ENCODE peak calls at places on chromosomes 5 and 9, in five cellular contexts. One of them, this sample, is unnamed.
A peak's percentile ranks its signal among the peaks of the same experiment; 100 is the strongest.

GRCh38 chr9:26264709-26265601 is 586.7 kb upstream of the TUSC1 start:
- DNase-seq in endothelial cell of umbilical vein: peak; percentile 51
- DNase-seq in PC-3: peak; percentile 93
- DNase-seq in CD8-positive, alpha-beta T cell: no peak
- DNase-seq in astrocyte: peak; percentile 97
- DNase-seq in this sample: no peak

GRCh38 chr9:110810251-110810976 is 141.8 kb downstream of the MUSK start:
- DNase-seq in endothelial cell of umbilical vein: no peak
- DNase-seq in PC-3: no peak
- DNase-seq in CD8-positive, alpha-beta T cell: no peak
- DNase-seq in astrocyte: no peak
- DNase-seq in this sample: no peak

GRCh38 chr5:171295801-171296200 is 13.2 kb upstream of the TLX3 start:
- DNase-seq in endothelial cell of umbilical vein: no peak
- DNase-seq in PC-3: peak; percentile 63
- DNase-seq in CD8-positive, alpha-beta T cell: no peak
- DNase-seq in astrocyte: no peak
- DNase-seq in this sample: no peak

GRCh38 chr5:40904205-40904993 is 4.9 kb upstream of the C7 start:
- DNase-seq in endothelial cell of umbilical vein: peak; percentile 69
- DNase-seq in PC-3: peak; percentile 90
- DNase-seq in CD8-positive, alpha-beta T cell: no peak
- DNase-seq in astrocyte: peak; percentile 46
- DNase-seq in this sample: no peak

GRCh38 chr9:113934167-113934566 is 58.1 kb downstream of the ZNF618 start:
- DNase-seq in endothelial cell of umbilical vein: no peak
- DNase-seq in PC-3: no peak
- DNase-seq in CD8-positive, alpha-beta T cell: no peak
- DNase-seq in astrocyte: no peak
- DNase-seq in this sample: no peak

GRCh38 chr9:97567894-97568202 is 65.3 kb downstream of the TSTD2 start:
- DNase-seq in endothelial cell of umbilical vein: peak; percentile 66
- DNase-seq in PC-3: no peak
- DNase-seq in CD8-positive, alpha-beta T cell: no peak
- DNase-seq in astrocyte: no peak
- DNase-seq in this sample: no peak

GRCh38 chr5:140298183-140298601 is 4.7 kb downstream of the PFDN1 start:
- DNase-seq in endothelial cell of umbilical vein: peak; percentile 83
- DNase-seq in PC-3: peak; percentile 59
- DNase-seq in CD8-positive, alpha-beta T cell: no peak
- DNase-seq in astrocyte: peak; percentile 94
- DNase-seq in this sample: no peak

GRCh38 chr5:142059304-142059940 is 46.6 kb upstream of the GNPDA1 start:
- DNase-seq in endothelial cell of umbilical vein: no peak
- DNase-seq in PC-3: peak; percentile 48
- DNase-seq in CD8-positive, alpha-beta T cell: no peak
- DNase-seq in astrocyte: no peak
- DNase-seq in this sample: no peak

GRCh38 chr5:91378683-91379601 is 4.2 kb downstream of the ARRDC3 start:
- DNase-seq in endothelial cell of umbilical vein: peak; percentile 44
- DNase-seq in PC-3: peak; percentile 14
- DNase-seq in CD8-positive, alpha-beta T cell: no peak
- DNase-seq in astrocyte: no peak
- DNase-seq in this sample: no peak

GRCh38 chr9:87573841-87574342 is 76.2 kb downstream of the DAPK1 start:
- DNase-seq in endothelial cell of umbilical vein: no peak
- DNase-seq in PC-3: no peak
- DNase-seq in CD8-positive, alpha-beta T cell: no peak
- DNase-seq in astrocyte: peak; percentile 29
- DNase-seq in this sample: no peak

GRCh38 chr5:81609810-81610375 is 141.0 kb downstream of the SSBP2 start:
- DNase-seq in endothelial cell of umbilical vein: no peak
- DNase-seq in PC-3: no peak
- DNase-seq in CD8-positive, alpha-beta T cell: no peak
- DNase-seq in astrocyte: no peak
- DNase-seq in this sample: no peak

GRCh38 chr9:135001526-135001925 is 83.8 kb upstream of the FCN1 start:
- DNase-seq in endothelial cell of umbilical vein: no peak
- DNase-seq in PC-3: no peak
- DNase-seq in CD8-positive, alpha-beta T cell: no peak
- DNase-seq in astrocyte: no peak
- DNase-seq in this sample: no peak

GRCh38 chr9:108832179-108832500 is 23.6 kb downstream of the ACTL7B start:
- DNase-seq in endothelial cell of umbilical vein: no peak
- DNase-seq in PC-3: no peak
- DNase-seq in CD8-positive, alpha-beta T cell: no peak
- DNase-seq in astrocyte: no peak
- DNase-seq in this sample: no peak

GRCh38 chr9:71767421-71768321 is 642 bp downstream of the CEMIP2 start:
- DNase-seq in endothelial cell of umbilical vein: peak; percentile 49
- DNase-seq in PC-3: no peak
- DNase-seq in CD8-positive, alpha-beta T cell: no peak
- DNase-seq in astrocyte: no peak
- DNase-seq in this sample: no peak

GRCh38 chr5:31231171-31231570 is 37.7 kb downstream of the CDH6 start:
- DNase-seq in endothelial cell of umbilical vein: no peak
- DNase-seq in PC-3: no peak
- DNase-seq in CD8-positive, alpha-beta T cell: no peak
- DNase-seq in astrocyte: peak; percentile 18
- DNase-seq in this sample: no peak

GRCh38 chr9:95947118-95947517 is 71.6 kb downstream of the ERCC6L2 start:
- DNase-seq in endothelial cell of umbilical vein: no peak
- DNase-seq in PC-3: no peak
- DNase-seq in CD8-positive, alpha-beta T cell: no peak
- DNase-seq in astrocyte: peak; percentile 22
- DNase-seq in this sample: no peak

GRCh38 chr5:169789417-169789816 is 152.3 kb downstream of the DOCK2 start:
- DNase-seq in endothelial cell of umbilical vein: no peak
- DNase-seq in PC-3: no peak
- DNase-seq in CD8-positive, alpha-beta T cell: no peak
- DNase-seq in astrocyte: no peak
- DNase-seq in this sample: no peak

GRCh38 chr9:85248514-85249312 is 493.0 kb downstream of the AGTPBP1 start:
- DNase-seq in endothelial cell of umbilical vein: no peak
- DNase-seq in PC-3: peak; percentile 6
- DNase-seq in CD8-positive, alpha-beta T cell: no peak
- DNase-seq in astrocyte: peak; percentile 80
- DNase-seq in this sample: no peak

GRCh38 chr5:98957307-98957706 is 28.5 kb upstream of the CHD1 start:
- DNase-seq in endothelial cell of umbilical vein: peak; percentile 16
- DNase-seq in PC-3: no peak
- DNase-seq in CD8-positive, alpha-beta T cell: no peak
- DNase-seq in astrocyte: no peak
- DNase-seq in this sample: no peak

GRCh38 chr5:38104497-38105230 is 153.7 kb upstream of the EGFLAM start:
- DNase-seq in endothelial cell of umbilical vein: no peak
- DNase-seq in PC-3: peak; percentile 30
- DNase-seq in CD8-positive, alpha-beta T cell: no peak
- DNase-seq in astrocyte: no peak
- DNase-seq in this sample: no peak

GRCh38 chr9:126613656-126614055 is at the start of gene LMX1B:
- DNase-seq in endothelial cell of umbilical vein: no peak
- DNase-seq in PC-3: no peak
- DNase-seq in CD8-positive, alpha-beta T cell: no peak
- DNase-seq in astrocyte: peak; percentile 10
- DNase-seq in this sample: no peak

GRCh38 chr5:128084228-128085167 is 932 bp downstream of the SLC12A2 start:
- DNase-seq in endothelial cell of umbilical vein: peak; percentile 37
- DNase-seq in PC-3: peak; percentile 44
- DNase-seq in CD8-positive, alpha-beta T cell: peak; percentile 37
- DNase-seq in astrocyte: peak; percentile 52
- DNase-seq in this sample: peak; percentile 3

GRCh38 chr9:38023661-38024035 is 45.4 kb downstream of the SHB start:
- DNase-seq in endothelial cell of umbilical vein: no peak
- DNase-seq in PC-3: no peak
- DNase-seq in CD8-positive, alpha-beta T cell: no peak
- DNase-seq in astrocyte: no peak
- DNase-seq in this sample: no peak

GRCh38 chr9:38024036-38024681 is 44.9 kb downstream of the SHB start:
- DNase-seq in endothelial cell of umbilical vein: peak; percentile 22
- DNase-seq in PC-3: no peak
- DNase-seq in CD8-positive, alpha-beta T cell: no peak
- DNase-seq in astrocyte: peak; percentile 94
- DNase-seq in this sample: no peak

GRCh38 chr9:38026021-38026809 is 42.8 kb downstream of the SHB start:
- DNase-seq in endothelial cell of umbilical vein: peak; percentile 98
- DNase-seq in PC-3: peak; percentile 82
- DNase-seq in CD8-positive, alpha-beta T cell: no peak
- DNase-seq in astrocyte: peak; percentile 98
- DNase-seq in this sample: no peak

GRCh38 chr9:38026840-38027527 is 42.0 kb downstream of the SHB start:
- DNase-seq in endothelial cell of umbilical vein: no peak
- DNase-seq in PC-3: no peak
- DNase-seq in CD8-positive, alpha-beta T cell: no peak
- DNase-seq in astrocyte: no peak
- DNase-seq in this sample: no peak

DNA sequence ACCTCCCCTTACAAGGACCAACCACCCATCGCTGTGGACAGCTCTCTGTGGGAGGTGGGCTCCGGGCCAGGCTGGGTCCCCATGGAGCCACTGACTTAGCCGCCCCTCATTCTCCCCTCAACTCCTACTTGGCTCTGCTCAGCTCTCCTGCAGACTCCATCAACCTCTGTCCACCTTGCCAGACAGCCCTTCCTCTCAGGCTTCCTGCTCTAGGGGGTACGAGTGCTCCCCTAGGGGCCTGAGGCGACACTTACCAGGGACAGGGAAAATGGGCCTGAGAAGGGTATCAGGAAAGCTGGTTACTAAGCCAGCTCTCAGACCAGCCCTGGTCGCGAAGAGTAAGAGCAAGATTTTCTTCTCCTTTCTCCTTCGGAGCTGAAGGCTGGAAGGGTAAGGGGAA is 43.9 kb downstream of the SHB start:
- DNase-seq in endothelial cell of umbilical vein: peak; percentile 21
- DNase-seq in PC-3: no peak
- DNase-seq in CD8-positive, alpha-beta T cell: no peak
- DNase-seq in astrocyte: no peak
- DNase-seq in this sample: no peak
- H3K4me1 ChIP-seq in endothelial cell of umbilical vein: peaks cover 41% of the 10 kb centered on the region
- H3K4me1 ChIP-seq in PC-3: peaks cover 82% of the 10 kb centered on the region
- H3K4me1 ChIP-seq in CD8-positive, alpha-beta T cell: no peaks in the 10 kb centered on the region
- H3K4me1 ChIP-seq in astrocyte: peaks cover 55% of the 10 kb centered on the region
- H3K4me1 ChIP-seq in this sample: peaks cover 98% of the 10 kb centered on the region

GRCh38 chr5:1445313-1445894 is at the start of gene SLC6A3:
- DNase-seq in endothelial cell of umbilical vein: no peak
- DNase-seq in PC-3: no peak
- DNase-seq in CD8-positive, alpha-beta T cell: no peak
- DNase-seq in astrocyte: no peak
- DNase-seq in this sample: no peak
- H3K4me3 ChIP-seq in endothelial cell of umbilical vein: no peak within 1 kb of the TSS
- H3K4me3 ChIP-seq in PC-3: no peak within 1 kb of the TSS
- H3K4me3 ChIP-seq in CD8-positive, alpha-beta T cell: no peak within 1 kb of the TSS
- H3K4me3 ChIP-seq in astrocyte: no peak within 1 kb of the TSS
- H3K4me3 ChIP-seq in this sample: no peak within 1 kb of the TSS

GRCh38 chr5:76385540-76385939 is 17.5 kb upstream of the IQGAP2 start:
- DNase-seq in endothelial cell of umbilical vein: no peak
- DNase-seq in PC-3: no peak
- DNase-seq in CD8-positive, alpha-beta T cell: no peak
- DNase-seq in astrocyte: no peak
- DNase-seq in this sample: no peak
- H3K4me1 ChIP-seq in endothelial cell of umbilical vein: no peaks in the 10 kb centered on the region
- H3K4me1 ChIP-seq in PC-3: peaks cover 3% of the 10 kb centered on the region
- H3K4me1 ChIP-seq in CD8-positive, alpha-beta T cell: peaks cover 38% of the 10 kb centered on the region
- H3K4me1 ChIP-seq in astrocyte: no peaks in the 10 kb centered on the region
- H3K4me1 ChIP-seq in this sample: no peaks in the 10 kb centered on the region

GRCh38 chr9:128274245-128274644 is 1.6 kb downstream of the GOLGA2 start:
- DNase-seq in endothelial cell of umbilical vein: no peak
- DNase-seq in PC-3: no peak
- DNase-seq in CD8-positive, alpha-beta T cell: no peak
- DNase-seq in astrocyte: no peak
- DNase-seq in this sample: no peak
- H3K4me3 ChIP-seq in endothelial cell of umbilical vein: no peak overlapping the region
- H3K4me3 ChIP-seq in PC-3: peak overlapping the region; percentile 99
- H3K4me3 ChIP-seq in CD8-positive, alpha-beta T cell: no peak overlapping the region
- H3K4me3 ChIP-seq in astrocyte: peak overlapping the region; percentile 92
- H3K4me3 ChIP-seq in this sample: no peak overlapping the region